ENCODE peak calls at places on chromosomes 1 and 21, in seven cellular contexts. One of them, this sample, is unnamed.

GRCh38 chr1:10546896-10547295 is 72.1 kb downstream of the PEX14 start:
- DNase-seq in mesendoderm: no peak
- DNase-seq in H9: no peak
- DNase-seq in neuronal stem cell: no peak
- DNase-seq in H1: peak
- DNase-seq in trophoblast cell: peak
- DNase-seq in mesenchymal stem cell: no peak
- DNase-seq in this sample: no peak

GRCh38 chr1:34403156-34403555 is 226.4 kb downstream of the C1orf94 start:
- DNase-seq in neuronal stem cell: no peak
- DNase-seq in mesendoderm: no peak
- DNase-seq in trophoblast cell: no peak
- DNase-seq in H9: no peak
- DNase-seq in mesenchymal stem cell: no peak
- DNase-seq in H1: peak
- DNase-seq in this sample: no peak

GRCh38 chr1:65265296-65266271 is 43.8 kb upstream of the DNAJC6 start:
- DNase-seq in neuronal stem cell: no peak
- DNase-seq in trophoblast cell: no peak
- DNase-seq in mesendoderm: peak
- DNase-seq in H1: peak
- DNase-seq in mesenchymal stem cell: peak
- DNase-seq in H9: peak
- DNase-seq in this sample: no peak

GRCh38 chr1:231338270-231339128 is at the start of gene SPRTN:
- DNase-seq in neuronal stem cell: no peak
- DNase-seq in H1: no peak
- DNase-seq in H9: no peak
- DNase-seq in trophoblast cell: peak
- DNase-seq in mesendoderm: no peak
- DNase-seq in mesenchymal stem cell: peak
- DNase-seq in this sample: peak

GRCh38 chr1:56551691-56552090 is 27.7 kb downstream of the PLPP3 start:
- DNase-seq in H9: no peak
- DNase-seq in mesendoderm: no peak
- DNase-seq in mesenchymal stem cell: no peak
- DNase-seq in neuronal stem cell: no peak
- DNase-seq in H1: no peak
- DNase-seq in trophoblast cell: no peak
- DNase-seq in this sample: no peak

GRCh38 chr1:30126839-30127238 is 596.5 kb downstream of the MATN1 start:
- DNase-seq in H9: no peak
- DNase-seq in H1: no peak
- DNase-seq in trophoblast cell: no peak
- DNase-seq in mesendoderm: no peak
- DNase-seq in mesenchymal stem cell: no peak
- DNase-seq in neuronal stem cell: no peak
- DNase-seq in this sample: no peak

GRCh38 chr1:56456426-56457101 is 122.8 kb downstream of the PLPP3 start:
- DNase-seq in mesenchymal stem cell: peak
- DNase-seq in H1: no peak
- DNase-seq in H9: no peak
- DNase-seq in trophoblast cell: peak
- DNase-seq in neuronal stem cell: no peak
- DNase-seq in mesendoderm: peak
- DNase-seq in this sample: peak

GRCh38 chr1:3474421-3474820 is 20.0 kb downstream of the ARHGEF16 start:
- DNase-seq in trophoblast cell: no peak
- DNase-seq in H9: no peak
- DNase-seq in mesendoderm: no peak
- DNase-seq in neuronal stem cell: no peak
- DNase-seq in H1: no peak
- DNase-seq in mesenchymal stem cell: no peak
- DNase-seq in this sample: no peak

GRCh38 chr1:196462101-196462500 is 146.1 kb downstream of the KCNT2 start:
- DNase-seq in H1: no peak
- DNase-seq in H9: no peak
- DNase-seq in neuronal stem cell: no peak
- DNase-seq in mesendoderm: no peak
- DNase-seq in trophoblast cell: peak
- DNase-seq in mesenchymal stem cell: peak
- DNase-seq in this sample: peak

GRCh38 chr1:161013591-161014513 is 7.1 kb downstream of the F11R start:
- DNase-seq in H9: peak
- DNase-seq in mesenchymal stem cell: peak
- DNase-seq in neuronal stem cell: no peak
- DNase-seq in mesendoderm: peak
- DNase-seq in H1: peak
- DNase-seq in trophoblast cell: peak
- DNase-seq in this sample: peak

GRCh38 chr1:60149254-60149653 is 75.7 kb upstream of the C1orf87 start:
- DNase-seq in neuronal stem cell: no peak
- DNase-seq in trophoblast cell: no peak
- DNase-seq in H9: no peak
- DNase-seq in mesenchymal stem cell: no peak
- DNase-seq in H1: no peak
- DNase-seq in mesendoderm: no peak
- DNase-seq in this sample: no peak

GRCh38 chr1:21139601-21140000 is 37.1 kb downstream of the EIF4G3 start:
- DNase-seq in trophoblast cell: no peak
- DNase-seq in mesenchymal stem cell: peak
- DNase-seq in neuronal stem cell: no peak
- DNase-seq in mesendoderm: no peak
- DNase-seq in H9: no peak
- DNase-seq in H1: no peak
- DNase-seq in this sample: no peak

GRCh38 chr1:230626274-230626673 is 16.0 kb upstream of the COG2 start:
- DNase-seq in trophoblast cell: no peak
- DNase-seq in mesenchymal stem cell: no peak
- DNase-seq in neuronal stem cell: no peak
- DNase-seq in H9: no peak
- DNase-seq in H1: no peak
- DNase-seq in mesendoderm: no peak
- DNase-seq in this sample: no peak

GRCh38 chr1:73144321-73144720 is 862.0 kb upstream of the NEGR1 start:
- DNase-seq in trophoblast cell: no peak
- DNase-seq in mesenchymal stem cell: no peak
- DNase-seq in mesendoderm: no peak
- DNase-seq in H9: no peak
- DNase-seq in neuronal stem cell: no peak
- DNase-seq in H1: no peak
- DNase-seq in this sample: no peak

GRCh38 chr1:37792943-37793686 is 532 bp upstream of the MANEAL start:
- DNase-seq in H1: peak
- DNase-seq in neuronal stem cell: no peak
- DNase-seq in trophoblast cell: peak
- DNase-seq in H9: peak
- DNase-seq in mesenchymal stem cell: no peak
- DNase-seq in mesendoderm: no peak
- DNase-seq in this sample: no peak

GRCh38 chr1:245179706-245180105 is 24.9 kb downstream of the KIF26B start:
- DNase-seq in neuronal stem cell: no peak
- DNase-seq in mesendoderm: no peak
- DNase-seq in H9: no peak
- DNase-seq in trophoblast cell: no peak
- DNase-seq in mesenchymal stem cell: no peak
- DNase-seq in H1: no peak
- DNase-seq in this sample: no peak

GRCh38 chr1:109759513-109760334 is 4.0 kb downstream of the EPS8L3 start:
- DNase-seq in trophoblast cell: no peak
- DNase-seq in H1: peak
- DNase-seq in mesendoderm: no peak
- DNase-seq in mesenchymal stem cell: no peak
- DNase-seq in H9: no peak
- DNase-seq in neuronal stem cell: no peak
- DNase-seq in this sample: no peak

GRCh38 chr1:182910143-182910542 is 42.8 kb downstream of the SHCBP1L start:
- DNase-seq in H9: peak
- DNase-seq in mesendoderm: peak
- DNase-seq in neuronal stem cell: no peak
- DNase-seq in H1: no peak
- DNase-seq in mesenchymal stem cell: no peak
- DNase-seq in trophoblast cell: peak
- DNase-seq in this sample: no peak

GRCh38 chr1:61561666-61562065 is 163.3 kb downstream of the TM2D1 start:
- DNase-seq in H9: no peak
- DNase-seq in trophoblast cell: no peak
- DNase-seq in H1: no peak
- DNase-seq in mesendoderm: no peak
- DNase-seq in mesenchymal stem cell: no peak
- DNase-seq in neuronal stem cell: no peak
- DNase-seq in this sample: no peak

GRCh38 chr1:118945460-118945859 is 42.7 kb downstream of the TBX15 start:
- DNase-seq in H9: no peak
- DNase-seq in mesenchymal stem cell: no peak
- DNase-seq in mesendoderm: no peak
- DNase-seq in trophoblast cell: no peak
- DNase-seq in neuronal stem cell: no peak
- DNase-seq in H1: no peak
- DNase-seq in this sample: no peak

GRCh38 chr1:205782627-205783470 is 7.6 kb upstream of the RAB29 start:
- DNase-seq in mesendoderm: no peak
- DNase-seq in trophoblast cell: no peak
- DNase-seq in H9: no peak
- DNase-seq in H1: no peak
- DNase-seq in mesenchymal stem cell: no peak
- DNase-seq in neuronal stem cell: no peak
- DNase-seq in this sample: no peak

GRCh38 chr21:42496839-42497202 is 797 bp upstream of the RSPH1 start:
- DNase-seq in H1: no peak
- DNase-seq in mesendoderm: no peak
- DNase-seq in mesenchymal stem cell: no peak
- DNase-seq in H9: peak
- DNase-seq in neuronal stem cell: no peak
- DNase-seq in trophoblast cell: no peak
- DNase-seq in this sample: no peak

GRCh38 chr21:33264561-33264960 is 1.6 kb upstream of the IL10RB start:
- DNase-seq in H1: no peak
- DNase-seq in mesendoderm: no peak
- DNase-seq in H9: no peak
- DNase-seq in trophoblast cell: no peak
- DNase-seq in neuronal stem cell: no peak
- DNase-seq in mesenchymal stem cell: no peak
- DNase-seq in this sample: no peak

GRCh38 chr21:33262921-33263320 is 3.2 kb upstream of the IL10RB start:
- DNase-seq in trophoblast cell: no peak
- DNase-seq in neuronal stem cell: no peak
- DNase-seq in mesendoderm: no peak
- DNase-seq in H1: no peak
- DNase-seq in mesenchymal stem cell: no peak
- DNase-seq in H9: no peak
- DNase-seq in this sample: no peak

GRCh38 chr21:33259428-33259827 is 6.7 kb upstream of the IL10RB start:
- DNase-seq in neuronal stem cell: no peak
- DNase-seq in trophoblast cell: no peak
- DNase-seq in mesendoderm: no peak
- DNase-seq in mesenchymal stem cell: peak
- DNase-seq in H9: no peak
- DNase-seq in H1: no peak
- DNase-seq in this sample: peak

GRCh38 chr21:33259995-33260394 is 6.2 kb upstream of the IL10RB start:
- DNase-seq in mesendoderm: no peak
- DNase-seq in mesenchymal stem cell: no peak
- DNase-seq in H9: no peak
- DNase-seq in H1: no peak
- DNase-seq in trophoblast cell: no peak
- DNase-seq in neuronal stem cell: no peak
- DNase-seq in this sample: no peak

GRCh38 chr21:33261635-33262034 is 4.5 kb upstream of the IL10RB start:
- DNase-seq in mesendoderm: no peak
- DNase-seq in trophoblast cell: no peak
- DNase-seq in H1: no peak
- DNase-seq in neuronal stem cell: no peak
- DNase-seq in mesenchymal stem cell: peak
- DNase-seq in H9: no peak
- DNase-seq in this sample: peak
- H3K23ac ChIP-seq in mesendoderm: no peak
- H3K23ac ChIP-seq in trophoblast cell: no peak
- H3K23ac ChIP-seq in H1: no peak
- H3K23ac ChIP-seq in neuronal stem cell: no peak
- H3K23ac ChIP-seq in mesenchymal stem cell: no peak
- H3K23ac ChIP-seq in H9: no peak
- H3K23ac ChIP-seq in this sample: no peak

GRCh38 chr1:53066941-53067738 is 5.1 kb downstream of the PODN start:
- DNase-seq in mesenchymal stem cell: no peak
- DNase-seq in trophoblast cell: no peak
- DNase-seq in neuronal stem cell: no peak
- DNase-seq in H1: no peak
- DNase-seq in H9: no peak
- DNase-seq in mesendoderm: no peak
- DNase-seq in this sample: no peak
- H3K23ac ChIP-seq in mesenchymal stem cell: no peak
- H3K23ac ChIP-seq in trophoblast cell: no peak
- H3K23ac ChIP-seq in neuronal stem cell: no peak
- H3K23ac ChIP-seq in H1: no peak
- H3K23ac ChIP-seq in H9: no peak
- H3K23ac ChIP-seq in mesendoderm: no peak
- H3K23ac ChIP-seq in this sample: no peak

GRCh38 chr1:204340137-204340536 is 19.6 kb downstream of the PLEKHA6 start:
- DNase-seq in neuronal stem cell: no peak
- DNase-seq in mesenchymal stem cell: no peak
- DNase-seq in H9: no peak
- DNase-seq in trophoblast cell: no peak
- DNase-seq in H1: no peak
- DNase-seq in mesendoderm: no peak
- DNase-seq in this sample: no peak
- H3K23ac ChIP-seq in neuronal stem cell: no peak
- H3K23ac ChIP-seq in mesenchymal stem cell: no peak
- H3K23ac ChIP-seq in H9: no peak
- H3K23ac ChIP-seq in trophoblast cell: no peak
- H3K23ac ChIP-seq in H1: no peak
- H3K23ac ChIP-seq in mesendoderm: no peak
- H3K23ac ChIP-seq in this sample: no peak

DNA sequence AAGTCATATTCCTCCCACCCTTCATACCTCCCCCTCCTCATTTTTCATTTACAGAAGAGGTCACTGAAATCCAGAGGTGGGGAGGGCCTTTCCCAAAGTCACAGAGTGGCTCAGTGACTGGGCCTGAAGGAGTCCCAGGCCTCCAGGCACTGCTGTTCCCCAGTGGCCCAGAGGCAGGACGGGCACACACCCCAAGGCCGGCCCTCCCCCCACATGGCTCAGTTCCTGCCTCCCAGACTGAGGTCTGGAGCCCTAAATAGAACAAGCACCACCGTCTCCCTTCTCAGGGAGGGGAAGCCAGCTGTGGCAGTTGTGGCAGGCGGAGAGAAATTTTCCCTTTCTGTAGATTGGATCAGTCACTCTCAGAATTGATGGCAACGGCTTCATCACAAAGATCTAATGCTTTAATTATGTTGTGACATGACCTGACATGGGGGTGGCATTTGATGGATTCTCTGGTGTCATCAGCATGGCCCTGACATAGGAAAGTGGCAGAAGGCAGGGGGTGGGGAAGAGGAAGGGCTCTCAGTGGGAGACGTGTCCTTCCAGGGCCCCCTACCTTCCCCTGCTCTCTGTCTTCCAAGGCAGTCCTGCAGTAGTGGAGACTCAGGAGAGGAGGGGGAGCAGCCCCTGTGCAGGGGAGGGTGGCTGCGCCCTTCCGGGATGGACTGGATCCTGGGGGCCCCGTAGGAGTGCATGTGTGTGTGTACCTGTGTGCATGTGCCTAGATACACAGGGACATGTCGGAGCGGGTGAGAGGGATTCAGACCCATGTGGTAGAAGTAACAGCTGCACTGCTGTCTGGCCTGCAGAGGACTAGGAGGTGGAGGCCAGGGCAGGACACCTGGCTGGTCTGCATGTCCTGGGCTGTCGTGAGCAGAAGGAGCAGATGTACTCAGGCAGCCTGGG is 41.2 kb upstream of the FOXO6 start:
- DNase-seq in H1: peak
- DNase-seq in mesenchymal stem cell: no peak
- DNase-seq in trophoblast cell: no peak
- DNase-seq in H9: no peak
- DNase-seq in mesendoderm: peak
- DNase-seq in neuronal stem cell: no peak
- DNase-seq in this sample: no peak
- H3K23ac ChIP-seq in H1: no peak
- H3K23ac ChIP-seq in mesenchymal stem cell: no peak
- H3K23ac ChIP-seq in trophoblast cell: no peak
- H3K23ac ChIP-seq in H9: no peak
- H3K23ac ChIP-seq in mesendoderm: no peak
- H3K23ac ChIP-seq in neuronal stem cell: no peak
- H3K23ac ChIP-seq in this sample: no peak